ENCODE peak calls at places on chromosomes 16 and 17, in seven cellular contexts. R is IMR-90, J is H1, X is A549, H is SK-N-SH, S is GM12878, A is HepG2. K is an unnamed sample.
A peak's percentile ranks its signal among the peaks of the same experiment; 100 is the strongest.

GRCh38 chr17:40284085-40284713 is 3.5 kb upstream of the CDC6 start:
- DNase-seq in R (peak; percentile 83), J (no peak), X (no peak), H (no peak), S (no peak), A (no peak), K (no peak)

GRCh38 chr17:49440581-49440980 is 25.9 kb upstream of the PHB1 start:
- DNase-seq in R (no peak), J (no peak), X (no peak), H (no peak), S (no peak), A (no peak), K (no peak)

GRCh38 chr17:8120520-8121443 is 2.5 kb upstream of the ALOXE3 start:
- DNase-seq in R (peak; percentile 69), J (peak; percentile 98), X (peak; percentile 93), H (peak; percentile 71), S (peak; percentile 63), A (no peak), K (peak; percentile 81)

GRCh38 chr17:6627019-6627418 is 13.5 kb downstream of the KIAA0753 start:
- DNase-seq in R (peak; percentile 53), J (no peak), X (no peak), H (no peak), S (no peak), A (no peak), K (no peak)

GRCh38 chr16:67468731-67469130 is 12.2 kb downstream of the ATP6V0D1 start:
- DNase-seq in R (no peak), J (no peak), X (no peak), H (no peak), S (no peak), A (no peak), K (no peak)

GRCh38 chr17:43125967-43126910 is 1.1 kb upstream of the BRCA1 start:
- DNase-seq in R (no peak), J (no peak), X (no peak), H (peak; percentile 63), S (no peak), A (peak; percentile 61), K (peak; percentile 27)

GRCh38 chr17:36594626-36595401 is 3.1 kb downstream of the DHRS11 start:
- DNase-seq in R (no peak), J (no peak), X (no peak), H (no peak), S (no peak), A (no peak), K (peak; percentile 19)

GRCh38 chr17:36731806-36732205 is 130.4 kb downstream of the MRM1 start:
- DNase-seq in R (no peak), J (peak; percentile 62), X (no peak), H (no peak), S (no peak), A (no peak), K (no peak)

GRCh38 chr17:81843713-81844326 is 9.0 kb upstream of the PPP1R27 start:
- DNase-seq in R (no peak), J (no peak), X (no peak), H (no peak), S (no peak), A (no peak), K (no peak)
- TF ChIP-seq RFX5 in R (no peak), J (no peak), X (no peak), H (no peak), S (no peak), A (no peak), K (no peak)

DNA sequence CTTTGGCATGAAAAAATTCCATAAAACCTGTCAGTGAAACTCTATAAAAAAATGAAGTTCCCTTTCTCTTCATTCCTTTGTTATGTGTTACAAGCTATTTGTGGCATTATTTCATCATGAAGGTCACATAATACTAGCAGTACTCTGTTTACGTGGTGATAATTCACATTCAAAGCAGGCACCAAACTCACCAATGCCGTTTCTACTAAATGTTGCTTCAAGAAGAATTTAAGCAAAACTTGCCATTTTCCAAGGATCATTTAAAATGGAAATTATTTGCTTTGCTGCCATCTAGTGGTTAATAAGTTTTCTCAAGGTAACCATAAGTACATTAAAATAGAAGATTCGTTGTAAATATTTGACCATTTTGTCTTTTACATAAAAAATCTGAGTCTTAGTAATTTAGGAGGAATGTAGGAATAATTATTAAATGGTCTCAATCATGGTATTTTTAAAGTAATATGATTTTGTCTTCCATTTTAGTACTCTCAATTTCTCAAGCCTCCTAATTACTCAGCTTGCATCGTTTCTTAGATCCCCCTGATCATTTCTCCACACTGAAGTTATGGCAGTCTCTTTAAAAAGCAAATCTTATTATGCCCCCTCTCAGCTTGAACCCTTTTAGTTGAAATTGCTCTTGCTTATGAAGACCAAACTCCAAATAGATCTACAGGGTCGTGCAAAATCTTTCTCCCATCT is 80.8 kb downstream of the OMG start:
- DNase-seq in R (peak; percentile 92), J (no peak), X (peak; percentile 62), H (peak; percentile 18), S (peak; percentile 17), A (peak; percentile 12), K (no peak)
- TF ChIP-seq RFX5 in R (no peak), J (no peak), X (no peak), H (no peak), S (no peak), A (no peak), K (no peak)

GRCh38 chr16:1318268-1318545 is 8.8 kb downstream of the UBE2I start:
- DNase-seq in R (no peak), J (no peak), X (no peak), H (no peak), S (no peak), A (no peak), K (no peak)

GRCh38 chr16:1319041-1319440 is 9.6 kb downstream of the UBE2I start:
- DNase-seq in R (no peak), J (no peak), X (no peak), H (no peak), S (no peak), A (no peak), K (no peak)

GRCh38 chr16:1322407-1322806 is 11.0 kb upstream of the BAIAP3 start:
- DNase-seq in R (no peak), J (no peak), X (no peak), H (no peak), S (no peak), A (no peak), K (no peak)

GRCh38 chr16:1323296-1324239 is 9.9 kb upstream of the BAIAP3 start:
- DNase-seq in R (no peak), J (no peak), X (no peak), H (no peak), S (no peak), A (no peak), K (no peak)

GRCh38 chr16:1320658-1321240 is 11.3 kb downstream of the UBE2I start:
- DNase-seq in R (no peak), J (no peak), X (no peak), H (no peak), S (no peak), A (no peak), K (no peak)
- TF ChIP-seq RFX5 in R (no peak), J (no peak), X (no peak), H (no peak), S (no peak), A (no peak), K (no peak)

DNA sequence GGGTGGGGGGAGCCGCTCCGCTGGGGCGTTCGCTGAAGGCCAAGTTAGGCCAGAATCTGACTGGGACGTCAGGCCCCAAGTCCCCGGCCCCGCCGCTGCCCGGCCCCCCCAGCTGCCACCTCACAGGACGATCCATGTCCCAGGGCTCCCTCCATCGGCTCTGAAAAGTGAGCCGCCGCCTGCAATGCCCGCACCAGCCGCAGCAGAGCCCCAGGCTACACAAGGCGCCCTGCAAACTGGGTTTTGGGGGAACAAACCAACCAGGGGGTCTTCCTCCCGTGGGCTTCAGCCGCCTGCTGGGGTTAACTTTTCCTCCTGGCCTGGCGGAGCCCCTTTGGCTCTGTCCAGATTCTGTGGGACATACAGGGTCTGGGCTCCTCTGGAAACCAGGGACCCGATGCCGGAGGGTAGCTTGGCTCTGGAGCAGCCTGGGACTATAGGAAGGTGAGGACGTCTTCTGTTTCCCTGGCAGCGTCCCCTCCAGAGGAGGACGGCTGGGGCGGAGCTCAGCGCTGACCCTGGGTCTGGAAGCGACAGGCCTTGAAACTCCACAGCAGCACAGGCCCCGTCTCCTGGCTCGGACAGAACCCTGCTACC is 835 bp downstream of the NME4 start:
- DNase-seq in R (peak; percentile 61), J (peak; percentile 82), X (peak; percentile 86), H (peak; percentile 81), S (no peak), A (peak; percentile 74), K (peak; percentile 65)
- TF ChIP-seq RFX5 in R (no peak), J (no peak), X (no peak), H (no peak), S (no peak), A (no peak), K (no peak)

K was measured in K562.